ENCODE peak calls at places on chromosomes 16 and 17, in five cellular contexts. Y is prostate gland, G is AG09309, Q is heart right ventricle, S is osteocyte. Z is an unnamed sample.

GRCh38 chr17:7260601-7261376 is 1.5 kb downstream of the CLDN7 start:
- DNase-seq in Y (peak; percentile 64), G (no peak), Q (no peak), S (no peak), Z (no peak)

GRCh38 chr16:56912746-56913703 is 18.9 kb upstream of the HERPUD1 start:
- DNase-seq in Y (no peak), G (peak; percentile 76), Q (no peak), S (no peak), Z (no peak)

GRCh38 chr16:67942200-67942509 is 1.8 kb downstream of the LCAT start:
- DNase-seq in Y (no peak), G (no peak), Q (no peak), S (no peak), Z (peak; percentile 47)

GRCh38 chr17:8611135-8611534 is 19.4 kb downstream of the MYH10 start:
- DNase-seq in Y (peak; percentile 16), G (peak; percentile 39), Q (no peak), S (no peak), Z (no peak)

GRCh38 chr17:42312285-42313130 is 24.2 kb downstream of the STAT5A start:
- DNase-seq in Y (peak; percentile 78), G (no peak), Q (peak; percentile 89), S (peak; percentile 92), Z (peak; percentile 73)

GRCh38 chr17:64084086-64084939 is 45.6 kb downstream of the ERN1 start:
- DNase-seq in Y (no peak), G (no peak), Q (no peak), S (no peak), Z (peak; percentile 58)

GRCh38 chr17:34081269-34081668 is 173.8 kb upstream of the CCL2 start:
- DNase-seq in Y (no peak), G (no peak), Q (no peak), S (no peak), Z (no peak)

GRCh38 chr16:69108905-69109252 is 3.4 kb downstream of the HAS3 start:
- DNase-seq in Y (no peak), G (no peak), Q (no peak), S (no peak), Z (no peak)

GRCh38 chr17:64008346-64008745 is 10.2 kb downstream of the PRR29 start:
- DNase-seq in Y (no peak), G (no peak), Q (no peak), S (no peak), Z (no peak)

GRCh38 chr17:76843703-76844484 is 24.3 kb upstream of the MGAT5B start:
- DNase-seq in Y (no peak), G (no peak), Q (no peak), S (no peak), Z (no peak)

GRCh38 chr16:16120382-16121184 is 102.7 kb downstream of the ABCC6 start:
- DNase-seq in Y (no peak), G (no peak), Q (peak; percentile 58), S (no peak), Z (no peak)

GRCh38 chr17:74977802-74978201 is 5.2 kb upstream of the HID1 start:
- DNase-seq in Y (no peak), G (no peak), Q (no peak), S (no peak), Z (no peak)

GRCh38 chr17:30831663-30832437 is at the start of gene ATAD5:
- DNase-seq in Y (peak; percentile 89), G (peak; percentile 48), Q (peak; percentile 91), S (peak; percentile 95), Z (peak; percentile 80)

DNA sequence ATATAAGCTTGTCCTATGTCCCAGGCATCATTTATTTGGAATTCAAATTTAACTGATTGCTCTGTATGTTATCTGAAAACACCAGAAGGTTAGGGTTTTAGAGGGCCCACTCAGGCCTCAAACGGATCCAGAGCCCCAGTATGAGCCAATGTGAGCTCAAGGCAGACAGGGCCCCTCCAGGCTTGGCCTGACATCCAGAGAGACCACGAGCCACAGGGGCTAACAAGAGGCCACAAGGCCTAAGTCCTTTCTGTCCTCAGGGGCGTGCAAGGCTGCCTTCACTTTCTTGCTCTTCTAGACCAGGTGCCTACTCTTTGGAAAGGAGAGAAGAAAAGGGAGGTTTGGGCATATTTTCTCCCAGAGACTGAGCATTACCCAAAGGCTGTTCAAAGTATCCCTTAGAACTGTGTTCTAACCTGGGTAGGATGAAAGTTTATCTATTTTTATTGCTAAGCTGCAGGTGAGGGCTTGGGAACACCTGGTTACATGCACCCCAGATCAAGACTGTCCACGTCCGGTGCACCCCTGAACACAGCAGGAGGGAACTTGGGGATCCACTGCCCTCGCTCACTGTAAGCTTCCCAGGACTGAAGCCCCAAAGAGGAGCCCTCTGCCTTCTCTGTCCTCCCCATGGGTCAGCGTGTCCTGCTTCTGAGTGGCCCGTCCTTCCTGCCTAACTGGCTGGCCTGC is 1.5 kb upstream of the ENGASE start:
- DNase-seq in Y (no peak), G (no peak), Q (no peak), S (no peak), Z (no peak)
- TF ChIP-seq CTCF in Y (no peak), G (no peak), Q (no peak), S (no peak), Z (no peak)

GRCh38 chr17:40402668-40403067 is 15.0 kb downstream of the TOP2A start:
- DNase-seq in Y (no peak), G (no peak), Q (no peak), S (no peak), Z (no peak)
- TF ChIP-seq CTCF in Y (no peak), G (peak; percentile 8), Q (no peak), S (no peak), Z (no peak)

GRCh38 chr16:48911700-48912099 is 301.7 kb upstream of the N4BP1 start:
- DNase-seq in Y (no peak), G (no peak), Q (no peak), S (no peak), Z (no peak)
- TF ChIP-seq CTCF in Y (no peak), G (peak; percentile 23), Q (peak; percentile 53), S (no peak), Z (no peak)

GRCh38 chr17:36545465-36546417 is 1.0 kb downstream of the GGNBP2 start:
- DNase-seq in Y (peak; percentile 96), G (peak; percentile 92), Q (peak; percentile 96), S (peak; percentile 99), Z (peak; percentile 98)

GRCh38 chr17:36545093-36545464 is 360 bp downstream of the GGNBP2 start:
- DNase-seq in Y (no peak), G (no peak), Q (no peak), S (no peak), Z (no peak)

GRCh38 chr17:36542755-36543154 is 2.0 kb upstream of the GGNBP2 start:
- DNase-seq in Y (no peak), G (no peak), Q (no peak), S (no peak), Z (no peak)

GRCh38 chr17:36544049-36544319 is 735 bp upstream of the GGNBP2 start:
- DNase-seq in Y (peak; percentile 36), G (no peak), Q (no peak), S (no peak), Z (peak; percentile 59)

DNA sequence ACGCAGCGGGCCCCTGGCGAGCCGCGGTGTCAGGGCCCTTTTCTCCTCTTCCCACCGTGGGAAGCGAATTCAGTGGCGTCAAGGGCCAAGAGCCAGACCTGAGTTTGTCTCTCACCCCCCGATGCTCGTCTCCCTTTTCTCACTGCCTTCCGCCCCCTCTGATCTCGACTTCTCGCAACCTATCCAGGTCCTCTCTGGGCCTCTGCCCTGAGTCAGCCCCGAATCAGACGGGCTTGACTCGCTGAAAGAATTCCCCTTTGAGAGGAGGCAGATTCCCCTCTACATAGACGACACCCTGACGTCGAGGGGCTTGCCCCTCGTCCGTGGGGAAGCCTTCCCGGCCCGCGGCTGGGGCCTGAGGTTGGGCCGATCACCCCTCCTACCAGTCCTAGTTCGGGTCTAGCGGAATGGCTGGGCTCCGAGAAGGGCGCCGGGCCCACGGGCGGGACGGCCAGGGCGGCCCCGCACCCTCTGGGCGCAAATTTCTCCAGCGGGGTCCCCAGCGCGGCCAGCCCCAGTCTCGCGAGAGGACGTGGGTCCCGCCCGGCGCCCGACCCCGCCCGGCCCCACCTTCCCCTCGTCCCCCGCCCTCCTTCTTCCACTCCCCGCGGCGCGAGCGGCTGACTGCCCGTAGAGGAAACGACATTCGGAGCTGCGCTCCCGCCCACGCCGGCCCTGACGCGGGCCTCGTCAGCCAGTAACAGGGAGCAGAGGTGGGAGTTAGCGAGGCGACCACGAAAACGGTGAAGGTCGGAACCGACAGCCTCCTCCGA is at the start of gene GGNBP2:
- DNase-seq in Y (peak; percentile 89), G (peak; percentile 60), Q (peak; percentile 95), S (peak; percentile 98), Z (peak; percentile 92)
- TF ChIP-seq CTCF in Y (no peak), G (no peak), Q (no peak), S (no peak), Z (peak; percentile 21)

GRCh38 chr17:78556812-78557211 is 20.4 kb downstream of the DNAH17 start:
- DNase-seq in Y (no peak), G (no peak), Q (peak; percentile 28), S (no peak), Z (no peak)
- TF ChIP-seq CTCF in Y (no peak), G (no peak), Q (no peak), S (no peak), Z (no peak)

GRCh38 chr17:73198201-73198929 is 5.5 kb downstream of the COG1 start:
- DNase-seq in Y (no peak), G (no peak), Q (no peak), S (no peak), Z (no peak)

GRCh38 chr17:73194514-73195222 is 1.8 kb downstream of the COG1 start:
- DNase-seq in Y (no peak), G (peak; percentile 23), Q (no peak), S (no peak), Z (no peak)

GRCh38 chr17:73197141-73197540 is 4.3 kb downstream of the COG1 start:
- DNase-seq in Y (no peak), G (no peak), Q (no peak), S (no peak), Z (no peak)

GRCh38 chr17:73198930-73199260 is 6.0 kb downstream of the COG1 start:
- DNase-seq in Y (no peak), G (no peak), Q (no peak), S (no peak), Z (no peak)

GRCh38 chr17:73196500-73196899 is 3.6 kb downstream of the COG1 start:
- DNase-seq in Y (peak; percentile 88), G (peak; percentile 4), Q (peak; percentile 39), S (no peak), Z (no peak)
- TF ChIP-seq CTCF in Y (peak; percentile 70), G (peak; percentile 58), Q (peak; percentile 55), S (peak; percentile 19), Z (no peak)